ENCODE peak calls at places on chromosomes 4 and X, in eight cellular contexts. One of them, this sample, is unnamed.

GRCh38 chr4:148515248-148515647 is 73.0 kb upstream of the NR3C2 start:
- DNase-seq in lower leg skin: no peak
- DNase-seq in AG04449: no peak
- DNase-seq in progenitor cell of endocrine pancreas: no peak
- DNase-seq in type B pancreatic cell: no peak
- DNase-seq in upper lobe of left lung: no peak
- DNase-seq in BJ: no peak
- DNase-seq in WTC11: no peak
- DNase-seq in this sample: no peak

GRCh38 chrX:134186362-134187121 is 50.4 kb upstream of the CCDC160 start:
- DNase-seq in BJ: no peak
- DNase-seq in lower leg skin: no peak
- DNase-seq in progenitor cell of endocrine pancreas: no peak
- DNase-seq in type B pancreatic cell: no peak
- DNase-seq in AG04449: no peak
- DNase-seq in WTC11: no peak
- DNase-seq in upper lobe of left lung: no peak
- DNase-seq in this sample: no peak

GRCh38 chr4:41058426-41058825 is 155.9 kb downstream of the APBB2 start:
- DNase-seq in type B pancreatic cell: no peak
- DNase-seq in upper lobe of left lung: no peak
- DNase-seq in WTC11: no peak
- DNase-seq in progenitor cell of endocrine pancreas: no peak
- DNase-seq in lower leg skin: no peak
- DNase-seq in BJ: no peak
- DNase-seq in AG04449: no peak
- DNase-seq in this sample: no peak

GRCh38 chrX:103628386-103629290 is at the start of gene TCEAL1:
- DNase-seq in BJ: no peak
- DNase-seq in AG04449: no peak
- DNase-seq in lower leg skin: peak; percentile 39
- DNase-seq in WTC11: peak; percentile 33
- DNase-seq in progenitor cell of endocrine pancreas: peak; percentile 23
- DNase-seq in type B pancreatic cell: no peak
- DNase-seq in upper lobe of left lung: peak; percentile 66
- DNase-seq in this sample: no peak

GRCh38 chr4:19983072-19983471 is 268.6 kb upstream of the SLIT2 start:
- DNase-seq in WTC11: no peak
- DNase-seq in AG04449: peak; percentile 98
- DNase-seq in progenitor cell of endocrine pancreas: no peak
- DNase-seq in lower leg skin: no peak
- DNase-seq in upper lobe of left lung: no peak
- DNase-seq in BJ: peak; percentile 59
- DNase-seq in type B pancreatic cell: no peak
- DNase-seq in this sample: no peak

GRCh38 chr4:87444741-87445140 is 22.4 kb downstream of the NUDT9 start:
- DNase-seq in BJ: no peak
- DNase-seq in progenitor cell of endocrine pancreas: no peak
- DNase-seq in lower leg skin: no peak
- DNase-seq in AG04449: no peak
- DNase-seq in WTC11: no peak
- DNase-seq in type B pancreatic cell: no peak
- DNase-seq in upper lobe of left lung: no peak
- DNase-seq in this sample: no peak

GRCh38 chr4:8585186-8585585 is 5.0 kb downstream of the GPR78 start:
- DNase-seq in upper lobe of left lung: no peak
- DNase-seq in WTC11: peak; percentile 34
- DNase-seq in progenitor cell of endocrine pancreas: no peak
- DNase-seq in AG04449: no peak
- DNase-seq in lower leg skin: no peak
- DNase-seq in BJ: no peak
- DNase-seq in type B pancreatic cell: no peak
- DNase-seq in this sample: no peak

GRCh38 chr4:10701702-10702460 is 17.3 kb upstream of the CLNK start:
- DNase-seq in upper lobe of left lung: no peak
- DNase-seq in WTC11: no peak
- DNase-seq in lower leg skin: no peak
- DNase-seq in type B pancreatic cell: no peak
- DNase-seq in progenitor cell of endocrine pancreas: no peak
- DNase-seq in AG04449: no peak
- DNase-seq in BJ: no peak
- DNase-seq in this sample: no peak

GRCh38 chr4:7539659-7540058 is 104.9 kb upstream of the PSAPL1 start:
- DNase-seq in AG04449: no peak
- DNase-seq in type B pancreatic cell: no peak
- DNase-seq in BJ: no peak
- DNase-seq in WTC11: peak; percentile 73
- DNase-seq in upper lobe of left lung: peak; percentile 34
- DNase-seq in lower leg skin: no peak
- DNase-seq in progenitor cell of endocrine pancreas: no peak
- DNase-seq in this sample: peak; percentile 80

GRCh38 chr4:6673660-6674499 is 19.8 kb upstream of the S100P start:
- DNase-seq in AG04449: peak; percentile 74
- DNase-seq in BJ: peak; percentile 77
- DNase-seq in type B pancreatic cell: peak; percentile 96
- DNase-seq in lower leg skin: peak; percentile 94
- DNase-seq in upper lobe of left lung: peak; percentile 99
- DNase-seq in WTC11: peak; percentile 95
- DNase-seq in progenitor cell of endocrine pancreas: peak; percentile 88
- DNase-seq in this sample: peak; percentile 96

GRCh38 chrX:154805696-154806091 is 409 bp upstream of the MPP1 start:
- DNase-seq in AG04449: peak; percentile 3
- DNase-seq in lower leg skin: no peak
- DNase-seq in type B pancreatic cell: no peak
- DNase-seq in progenitor cell of endocrine pancreas: no peak
- DNase-seq in upper lobe of left lung: no peak
- DNase-seq in WTC11: no peak
- DNase-seq in BJ: no peak
- DNase-seq in this sample: no peak

GRCh38 chr4:147707892-147708672 is 23.8 kb upstream of the ARHGAP10 start:
- DNase-seq in upper lobe of left lung: no peak
- DNase-seq in WTC11: peak; percentile 38
- DNase-seq in BJ: no peak
- DNase-seq in type B pancreatic cell: no peak
- DNase-seq in lower leg skin: peak; percentile 62
- DNase-seq in progenitor cell of endocrine pancreas: no peak
- DNase-seq in AG04449: no peak
- DNase-seq in this sample: peak; percentile 56

GRCh38 chr4:10091531-10092181 is 24.9 kb downstream of the WDR1 start:
- DNase-seq in BJ: no peak
- DNase-seq in progenitor cell of endocrine pancreas: no peak
- DNase-seq in WTC11: no peak
- DNase-seq in lower leg skin: no peak
- DNase-seq in AG04449: no peak
- DNase-seq in upper lobe of left lung: no peak
- DNase-seq in type B pancreatic cell: no peak
- DNase-seq in this sample: no peak

GRCh38 chr4:174479140-174479539 is 43.1 kb downstream of the HPGD start:
- DNase-seq in WTC11: no peak
- DNase-seq in lower leg skin: no peak
- DNase-seq in BJ: no peak
- DNase-seq in upper lobe of left lung: no peak
- DNase-seq in AG04449: no peak
- DNase-seq in progenitor cell of endocrine pancreas: no peak
- DNase-seq in type B pancreatic cell: no peak
- DNase-seq in this sample: no peak

GRCh38 chr4:24992968-24993367 is 37.8 kb downstream of the LGI2 start:
- DNase-seq in type B pancreatic cell: no peak
- DNase-seq in lower leg skin: no peak
- DNase-seq in WTC11: no peak
- DNase-seq in progenitor cell of endocrine pancreas: no peak
- DNase-seq in AG04449: no peak
- DNase-seq in upper lobe of left lung: no peak
- DNase-seq in BJ: no peak
- DNase-seq in this sample: no peak

GRCh38 chr4:101191302-101192098 is 155.8 kb downstream of the PPP3CA start:
- DNase-seq in progenitor cell of endocrine pancreas: no peak
- DNase-seq in WTC11: peak; percentile 28
- DNase-seq in BJ: peak; percentile 54
- DNase-seq in lower leg skin: peak; percentile 45
- DNase-seq in upper lobe of left lung: no peak
- DNase-seq in AG04449: peak; percentile 50
- DNase-seq in type B pancreatic cell: no peak
- DNase-seq in this sample: no peak

GRCh38 chrX:95823796-95824195 is 860.8 kb upstream of the DIAPH2 start:
- DNase-seq in AG04449: no peak
- DNase-seq in WTC11: no peak
- DNase-seq in lower leg skin: no peak
- DNase-seq in type B pancreatic cell: no peak
- DNase-seq in upper lobe of left lung: no peak
- DNase-seq in progenitor cell of endocrine pancreas: no peak
- DNase-seq in BJ: no peak
- DNase-seq in this sample: no peak
- TF ChIP-seq CTCF in AG04449: no peak
- TF ChIP-seq CTCF in WTC11: no peak
- TF ChIP-seq CTCF in lower leg skin: no peak
- TF ChIP-seq CTCF in type B pancreatic cell: peak; percentile 68
- TF ChIP-seq CTCF in upper lobe of left lung: no peak
- TF ChIP-seq CTCF in progenitor cell of endocrine pancreas: peak; percentile 53
- TF ChIP-seq CTCF in BJ: no peak
- TF ChIP-seq CTCF in this sample: no peak

DNA sequence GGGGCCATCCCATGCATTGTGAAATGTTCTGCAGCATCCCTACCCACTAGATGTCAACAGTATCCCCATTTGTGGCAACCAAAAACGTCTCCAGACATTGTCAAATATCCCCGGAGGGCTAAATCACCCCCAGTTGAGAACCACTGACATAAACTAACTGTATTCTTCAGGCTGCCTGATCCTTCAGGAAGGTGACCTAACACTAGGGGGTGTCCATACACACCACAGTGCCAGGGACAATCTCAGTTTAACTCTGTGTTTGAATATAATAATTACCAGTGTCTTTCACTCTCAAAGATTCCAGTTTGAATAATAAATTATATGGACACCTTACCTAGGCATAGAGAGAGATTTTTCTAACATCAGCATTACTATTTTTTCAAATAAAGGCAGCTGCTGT is 6.4 kb downstream of the ACE2 start:
- DNase-seq in AG04449: no peak
- DNase-seq in lower leg skin: no peak
- DNase-seq in BJ: no peak
- DNase-seq in type B pancreatic cell: no peak
- DNase-seq in upper lobe of left lung: no peak
- DNase-seq in progenitor cell of endocrine pancreas: no peak
- DNase-seq in WTC11: no peak
- DNase-seq in this sample: no peak
- TF ChIP-seq CTCF in AG04449: no peak
- TF ChIP-seq CTCF in lower leg skin: no peak
- TF ChIP-seq CTCF in BJ: no peak
- TF ChIP-seq CTCF in type B pancreatic cell: peak; percentile 28
- TF ChIP-seq CTCF in upper lobe of left lung: no peak
- TF ChIP-seq CTCF in progenitor cell of endocrine pancreas: peak; percentile 28
- TF ChIP-seq CTCF in WTC11: no peak
- TF ChIP-seq CTCF in this sample: no peak

GRCh38 chr4:2714918-2715317 is 41.2 kb downstream of the TNIP2 start:
- DNase-seq in BJ: no peak
- DNase-seq in AG04449: no peak
- DNase-seq in type B pancreatic cell: no peak
- DNase-seq in WTC11: no peak
- DNase-seq in upper lobe of left lung: no peak
- DNase-seq in lower leg skin: no peak
- DNase-seq in progenitor cell of endocrine pancreas: no peak
- DNase-seq in this sample: no peak

GRCh38 chr4:2714071-2714770 is 41.9 kb downstream of the TNIP2 start:
- DNase-seq in type B pancreatic cell: no peak
- DNase-seq in lower leg skin: no peak
- DNase-seq in upper lobe of left lung: no peak
- DNase-seq in BJ: peak; percentile 17
- DNase-seq in progenitor cell of endocrine pancreas: no peak
- DNase-seq in WTC11: no peak
- DNase-seq in AG04449: no peak
- DNase-seq in this sample: no peak

GRCh38 chr4:2715426-2715825 is 40.7 kb downstream of the TNIP2 start:
- DNase-seq in lower leg skin: no peak
- DNase-seq in WTC11: no peak
- DNase-seq in AG04449: no peak
- DNase-seq in type B pancreatic cell: no peak
- DNase-seq in upper lobe of left lung: no peak
- DNase-seq in BJ: no peak
- DNase-seq in progenitor cell of endocrine pancreas: no peak
- DNase-seq in this sample: no peak

GRCh38 chr4:2713337-2713736 is 42.8 kb downstream of the TNIP2 start:
- DNase-seq in BJ: no peak
- DNase-seq in type B pancreatic cell: no peak
- DNase-seq in upper lobe of left lung: no peak
- DNase-seq in progenitor cell of endocrine pancreas: no peak
- DNase-seq in WTC11: no peak
- DNase-seq in AG04449: no peak
- DNase-seq in lower leg skin: no peak
- DNase-seq in this sample: no peak

DNA sequence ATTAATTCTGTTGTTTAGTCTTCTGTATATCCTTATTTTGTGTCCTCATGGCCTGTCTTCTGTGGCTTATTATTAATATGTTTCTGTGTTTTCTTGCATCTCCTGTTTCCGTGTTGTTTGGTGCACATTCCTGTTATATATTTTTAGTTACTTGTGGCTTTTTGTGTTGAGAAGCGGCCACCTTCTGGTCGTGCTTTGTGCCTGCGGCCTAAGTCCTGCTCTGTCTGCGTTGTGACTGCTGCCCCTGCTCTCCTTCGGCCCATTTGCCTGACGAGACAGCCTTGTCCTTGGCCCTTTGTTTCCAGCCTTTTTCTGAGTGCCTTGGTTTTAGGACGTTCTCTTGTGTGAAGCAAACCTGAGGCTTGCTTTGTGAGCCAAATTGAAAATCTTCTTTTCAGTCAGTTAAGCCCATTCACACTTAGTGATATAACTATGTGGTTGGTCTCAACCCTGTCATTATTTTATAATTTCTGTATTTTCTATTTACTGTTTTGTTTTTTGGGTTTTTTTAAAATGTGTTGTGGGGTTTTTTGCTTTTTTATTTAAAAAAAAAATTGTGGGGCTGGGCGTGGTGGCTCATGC is 43.8 kb downstream of the TNIP2 start:
- DNase-seq in type B pancreatic cell: no peak
- DNase-seq in BJ: no peak
- DNase-seq in progenitor cell of endocrine pancreas: no peak
- DNase-seq in upper lobe of left lung: no peak
- DNase-seq in WTC11: no peak
- DNase-seq in AG04449: no peak
- DNase-seq in lower leg skin: no peak
- DNase-seq in this sample: no peak
- TF ChIP-seq CTCF in type B pancreatic cell: peak; percentile 65
- TF ChIP-seq CTCF in BJ: no peak
- TF ChIP-seq CTCF in progenitor cell of endocrine pancreas: peak; percentile 49
- TF ChIP-seq CTCF in upper lobe of left lung: no peak
- TF ChIP-seq CTCF in WTC11: no peak
- TF ChIP-seq CTCF in AG04449: peak; percentile 37
- TF ChIP-seq CTCF in lower leg skin: no peak
- TF ChIP-seq CTCF in this sample: no peak

GRCh38 chr4:54971474-54971950 is 153.9 kb downstream of the KDR start:
- DNase-seq in type B pancreatic cell: no peak
- DNase-seq in progenitor cell of endocrine pancreas: no peak
- DNase-seq in WTC11: no peak
- DNase-seq in BJ: no peak
- DNase-seq in AG04449: no peak
- DNase-seq in lower leg skin: peak; percentile 21
- DNase-seq in upper lobe of left lung: no peak
- DNase-seq in this sample: no peak
- TF ChIP-seq CTCF in type B pancreatic cell: peak; percentile 94
- TF ChIP-seq CTCF in progenitor cell of endocrine pancreas: peak; percentile 91
- TF ChIP-seq CTCF in WTC11: no peak
- TF ChIP-seq CTCF in BJ: peak; percentile 61
- TF ChIP-seq CTCF in AG04449: peak; percentile 60
- TF ChIP-seq CTCF in lower leg skin: no peak
- TF ChIP-seq CTCF in upper lobe of left lung: peak; percentile 73
- TF ChIP-seq CTCF in this sample: peak; percentile 72

GRCh38 chrX:52363247-52363883 is 5.5 kb upstream of the XAGE2 start:
- DNase-seq in lower leg skin: no peak
- DNase-seq in progenitor cell of endocrine pancreas: no peak
- DNase-seq in WTC11: no peak
- DNase-seq in AG04449: no peak
- DNase-seq in upper lobe of left lung: no peak
- DNase-seq in BJ: no peak
- DNase-seq in type B pancreatic cell: no peak
- DNase-seq in this sample: no peak
- TF ChIP-seq CTCF in lower leg skin: no peak
- TF ChIP-seq CTCF in progenitor cell of endocrine pancreas: no peak
- TF ChIP-seq CTCF in WTC11: no peak
- TF ChIP-seq CTCF in AG04449: no peak
- TF ChIP-seq CTCF in upper lobe of left lung: no peak
- TF ChIP-seq CTCF in BJ: peak; percentile 24
- TF ChIP-seq CTCF in type B pancreatic cell: no peak
- TF ChIP-seq CTCF in this sample: no peak

This sample was measured in CD14-positive monocyte.